ENCODE peak calls at places on chromosomes 5 and 9, in seven cellular contexts. One of them, this sample, is unnamed.

GRCh38 chr5:83720805-83721431 is at the start of gene HAPLN1:
- DNase-seq in NT2/D1: no peak
- DNase-seq in HCT116: no peak
- DNase-seq in HepG2: no peak
- DNase-seq in GM12878: no peak
- DNase-seq in H1: no peak
- DNase-seq in K562: no peak
- DNase-seq in this sample: no peak

GRCh38 chr5:31459594-31459993 is 72.3 kb downstream of the DROSHA start:
- DNase-seq in NT2/D1: no peak
- DNase-seq in HepG2: no peak
- DNase-seq in GM12878: no peak
- DNase-seq in H1: no peak
- DNase-seq in K562: no peak
- DNase-seq in HCT116: no peak
- DNase-seq in this sample: no peak

GRCh38 chr9:136086951-136087740 is 7.9 kb downstream of the NACC2 start:
- DNase-seq in GM12878: no peak
- DNase-seq in K562: no peak
- DNase-seq in HCT116: no peak
- DNase-seq in HepG2: no peak
- DNase-seq in H1: no peak
- DNase-seq in NT2/D1: no peak
- DNase-seq in this sample: peak; percentile 28

GRCh38 chr5:103041071-103041676 is 78.8 kb downstream of the GIN1 start:
- DNase-seq in GM12878: no peak
- DNase-seq in HepG2: peak; percentile 20
- DNase-seq in K562: no peak
- DNase-seq in H1: no peak
- DNase-seq in HCT116: peak; percentile 49
- DNase-seq in NT2/D1: no peak
- DNase-seq in this sample: peak; percentile 48

GRCh38 chr9:105912868-105913516 is 218.7 kb downstream of the TMEM38B start:
- DNase-seq in H1: no peak
- DNase-seq in HCT116: peak; percentile 53
- DNase-seq in GM12878: no peak
- DNase-seq in HepG2: no peak
- DNase-seq in NT2/D1: no peak
- DNase-seq in K562: no peak
- DNase-seq in this sample: no peak

GRCh38 chr5:156178117-156178516 is 148.8 kb upstream of the SGCD start:
- DNase-seq in NT2/D1: no peak
- DNase-seq in HepG2: no peak
- DNase-seq in GM12878: no peak
- DNase-seq in HCT116: no peak
- DNase-seq in K562: no peak
- DNase-seq in H1: no peak
- DNase-seq in this sample: no peak

GRCh38 chr9:112503170-112503569 is 16.5 kb downstream of the KIAA1958 start:
- DNase-seq in H1: no peak
- DNase-seq in NT2/D1: no peak
- DNase-seq in K562: no peak
- DNase-seq in HCT116: no peak
- DNase-seq in HepG2: no peak
- DNase-seq in GM12878: no peak
- DNase-seq in this sample: no peak

GRCh38 chr5:1844708-1845436 is 37.9 kb downstream of the IRX4 start:
- DNase-seq in H1: no peak
- DNase-seq in K562: no peak
- DNase-seq in HCT116: no peak
- DNase-seq in NT2/D1: no peak
- DNase-seq in HepG2: no peak
- DNase-seq in GM12878: no peak
- DNase-seq in this sample: no peak

GRCh38 chr5:73149540-73149939 is 23.5 kb upstream of the TMEM174 start:
- DNase-seq in GM12878: no peak
- DNase-seq in K562: peak; percentile 22
- DNase-seq in H1: no peak
- DNase-seq in HepG2: no peak
- DNase-seq in NT2/D1: no peak
- DNase-seq in HCT116: no peak
- DNase-seq in this sample: no peak

GRCh38 chr5:73152411-73153388 is 20.3 kb upstream of the TMEM174 start:
- DNase-seq in HCT116: peak; percentile 6
- DNase-seq in GM12878: no peak
- DNase-seq in H1: no peak
- DNase-seq in K562: no peak
- DNase-seq in HepG2: no peak
- DNase-seq in NT2/D1: no peak
- DNase-seq in this sample: no peak

GRCh38 chr5:73153513-73153912 is 19.5 kb upstream of the TMEM174 start:
- DNase-seq in K562: no peak
- DNase-seq in H1: no peak
- DNase-seq in GM12878: no peak
- DNase-seq in NT2/D1: no peak
- DNase-seq in HepG2: no peak
- DNase-seq in HCT116: no peak
- DNase-seq in this sample: no peak

GRCh38 chr5:73151733-73152410 is 21.1 kb upstream of the TMEM174 start:
- DNase-seq in H1: no peak
- DNase-seq in GM12878: no peak
- DNase-seq in K562: no peak
- DNase-seq in NT2/D1: no peak
- DNase-seq in HCT116: no peak
- DNase-seq in HepG2: no peak
- DNase-seq in this sample: no peak

DNA sequence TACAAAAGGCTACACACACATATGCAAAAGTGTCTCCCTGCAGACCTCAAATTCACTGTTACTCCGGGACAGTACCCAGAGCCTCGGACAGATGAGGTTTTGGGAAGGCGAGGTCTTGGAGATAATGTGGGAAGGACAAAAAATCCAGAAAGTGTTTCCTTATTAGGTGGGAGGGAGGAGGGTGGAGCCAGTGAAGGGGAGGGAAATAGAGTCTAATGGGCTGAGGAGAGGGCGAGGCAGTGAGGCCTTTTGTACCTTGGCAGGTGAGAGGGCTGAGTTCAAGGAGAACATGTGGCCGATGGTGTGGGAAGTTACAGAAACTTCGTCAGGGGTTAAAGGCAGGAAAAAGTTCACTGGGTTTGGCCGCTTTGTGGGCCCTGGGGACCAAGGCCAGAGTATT is 22.1 kb upstream of the TMEM174 start:
- DNase-seq in HepG2: no peak
- DNase-seq in HCT116: no peak
- DNase-seq in NT2/D1: no peak
- DNase-seq in GM12878: no peak
- DNase-seq in H1: no peak
- DNase-seq in K562: no peak
- DNase-seq in this sample: no peak
- TF ChIP-seq YY1 in HepG2: no peak
- TF ChIP-seq YY1 in HCT116: no peak
- TF ChIP-seq YY1 in NT2/D1: no peak
- TF ChIP-seq YY1 in GM12878: no peak
- TF ChIP-seq YY1 in H1: no peak
- TF ChIP-seq YY1 in K562: no peak
- TF ChIP-seq YY1 in this sample: no peak

DNA sequence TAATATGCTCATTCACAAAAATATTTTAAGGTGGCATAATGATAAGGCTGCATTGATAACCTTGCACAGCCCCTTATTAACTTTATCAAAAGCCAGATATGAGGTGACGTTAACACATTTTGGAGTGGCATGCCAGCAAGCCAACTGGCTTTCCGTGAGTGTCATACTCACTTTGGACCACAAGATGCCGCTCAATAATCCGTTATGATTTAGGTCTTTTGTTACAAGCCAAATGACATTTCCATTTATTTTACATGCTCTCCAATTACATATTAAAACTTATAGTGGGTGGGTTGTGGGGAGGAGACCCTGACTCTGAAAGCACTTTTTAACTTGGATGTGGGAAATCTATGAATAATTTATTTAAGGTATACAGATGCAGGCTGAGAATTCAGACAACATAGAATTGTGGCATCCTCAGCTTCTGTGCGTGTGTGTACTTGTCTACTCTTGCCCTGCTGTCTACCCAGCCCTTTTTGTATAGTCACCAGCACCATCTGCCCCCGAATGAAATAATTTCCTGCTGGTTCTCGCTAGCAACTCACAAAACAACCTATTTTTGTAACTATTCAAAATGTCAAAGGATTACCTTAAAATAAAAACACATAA is 305.1 kb downstream of the PSAT1 start:
- DNase-seq in HepG2: peak; percentile 12
- DNase-seq in K562: peak; percentile 7
- DNase-seq in HCT116: peak; percentile 22
- DNase-seq in H1: no peak
- DNase-seq in NT2/D1: peak; percentile 38
- DNase-seq in GM12878: no peak
- DNase-seq in this sample: peak; percentile 30
- TF ChIP-seq YY1 in HepG2: no peak
- TF ChIP-seq YY1 in K562: no peak
- TF ChIP-seq YY1 in HCT116: no peak
- TF ChIP-seq YY1 in H1: no peak
- TF ChIP-seq YY1 in NT2/D1: no peak
- TF ChIP-seq YY1 in GM12878: no peak
- TF ChIP-seq YY1 in this sample: no peak

GRCh38 chr9:37395663-37396062 is 26.8 kb upstream of the GRHPR start:
- DNase-seq in HCT116: no peak
- DNase-seq in GM12878: no peak
- DNase-seq in HepG2: no peak
- DNase-seq in NT2/D1: no peak
- DNase-seq in K562: no peak
- DNase-seq in H1: no peak
- DNase-seq in this sample: no peak

GRCh38 chr9:37392272-37392671 is 30.2 kb upstream of the GRHPR start:
- DNase-seq in GM12878: no peak
- DNase-seq in HepG2: no peak
- DNase-seq in K562: peak; percentile 68
- DNase-seq in HCT116: no peak
- DNase-seq in NT2/D1: no peak
- DNase-seq in H1: no peak
- DNase-seq in this sample: no peak

GRCh38 chr9:37399336-37399735 is 23.2 kb upstream of the GRHPR start:
- DNase-seq in HCT116: no peak
- DNase-seq in K562: no peak
- DNase-seq in GM12878: no peak
- DNase-seq in NT2/D1: no peak
- DNase-seq in H1: no peak
- DNase-seq in HepG2: no peak
- DNase-seq in this sample: no peak

GRCh38 chr9:37398464-37399025 is 24.0 kb upstream of the GRHPR start:
- DNase-seq in K562: no peak
- DNase-seq in HCT116: no peak
- DNase-seq in NT2/D1: no peak
- DNase-seq in H1: no peak
- DNase-seq in GM12878: no peak
- DNase-seq in HepG2: no peak
- DNase-seq in this sample: no peak

DNA sequence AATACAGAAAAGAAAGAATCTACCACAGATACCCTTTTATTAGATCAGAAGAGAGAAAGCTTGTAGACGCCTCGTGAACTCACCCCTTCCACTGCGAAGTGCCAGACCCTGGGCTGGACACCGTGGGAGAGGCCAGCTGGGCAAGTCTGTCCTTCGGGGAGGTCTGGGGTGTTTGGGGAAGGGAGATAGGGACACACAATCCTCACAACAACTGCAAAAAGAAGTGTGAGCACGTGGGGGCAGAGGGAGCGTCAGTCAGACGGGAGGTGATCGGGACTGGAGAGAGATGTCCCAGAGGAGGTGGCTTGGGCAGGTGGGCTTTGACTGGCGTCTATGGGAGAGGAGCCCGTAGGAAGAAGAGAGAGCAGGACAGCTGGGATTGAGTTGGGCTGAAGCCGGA is 27.3 kb upstream of the GRHPR start:
- DNase-seq in HCT116: no peak
- DNase-seq in K562: no peak
- DNase-seq in H1: no peak
- DNase-seq in HepG2: no peak
- DNase-seq in GM12878: no peak
- DNase-seq in NT2/D1: no peak
- DNase-seq in this sample: no peak
- TF ChIP-seq YY1 in HCT116: no peak
- TF ChIP-seq YY1 in K562: no peak
- TF ChIP-seq YY1 in H1: no peak
- TF ChIP-seq YY1 in HepG2: no peak
- TF ChIP-seq YY1 in GM12878: no peak
- TF ChIP-seq YY1 in NT2/D1: no peak
- TF ChIP-seq YY1 in this sample: no peak

GRCh38 chr9:121736147-121736721 is 84.8 kb downstream of the DAB2IP start:
- DNase-seq in GM12878: no peak
- DNase-seq in NT2/D1: peak; percentile 43
- DNase-seq in HCT116: no peak
- DNase-seq in H1: no peak
- DNase-seq in HepG2: no peak
- DNase-seq in K562: peak; percentile 23
- DNase-seq in this sample: no peak

GRCh38 chr9:121736964-121737462 is 85.6 kb downstream of the DAB2IP start:
- DNase-seq in H1: no peak
- DNase-seq in GM12878: no peak
- DNase-seq in K562: peak; percentile 68
- DNase-seq in HCT116: no peak
- DNase-seq in HepG2: peak; percentile 78
- DNase-seq in NT2/D1: no peak
- DNase-seq in this sample: peak; percentile 60

GRCh38 chr9:121735792-121736130 is 84.3 kb downstream of the DAB2IP start:
- DNase-seq in GM12878: no peak
- DNase-seq in H1: no peak
- DNase-seq in HCT116: no peak
- DNase-seq in K562: no peak
- DNase-seq in NT2/D1: no peak
- DNase-seq in HepG2: no peak
- DNase-seq in this sample: no peak

GRCh38 chr9:121734465-121734864 is 83.0 kb downstream of the DAB2IP start:
- DNase-seq in HepG2: no peak
- DNase-seq in K562: no peak
- DNase-seq in NT2/D1: no peak
- DNase-seq in H1: no peak
- DNase-seq in HCT116: no peak
- DNase-seq in GM12878: no peak
- DNase-seq in this sample: no peak

DNA sequence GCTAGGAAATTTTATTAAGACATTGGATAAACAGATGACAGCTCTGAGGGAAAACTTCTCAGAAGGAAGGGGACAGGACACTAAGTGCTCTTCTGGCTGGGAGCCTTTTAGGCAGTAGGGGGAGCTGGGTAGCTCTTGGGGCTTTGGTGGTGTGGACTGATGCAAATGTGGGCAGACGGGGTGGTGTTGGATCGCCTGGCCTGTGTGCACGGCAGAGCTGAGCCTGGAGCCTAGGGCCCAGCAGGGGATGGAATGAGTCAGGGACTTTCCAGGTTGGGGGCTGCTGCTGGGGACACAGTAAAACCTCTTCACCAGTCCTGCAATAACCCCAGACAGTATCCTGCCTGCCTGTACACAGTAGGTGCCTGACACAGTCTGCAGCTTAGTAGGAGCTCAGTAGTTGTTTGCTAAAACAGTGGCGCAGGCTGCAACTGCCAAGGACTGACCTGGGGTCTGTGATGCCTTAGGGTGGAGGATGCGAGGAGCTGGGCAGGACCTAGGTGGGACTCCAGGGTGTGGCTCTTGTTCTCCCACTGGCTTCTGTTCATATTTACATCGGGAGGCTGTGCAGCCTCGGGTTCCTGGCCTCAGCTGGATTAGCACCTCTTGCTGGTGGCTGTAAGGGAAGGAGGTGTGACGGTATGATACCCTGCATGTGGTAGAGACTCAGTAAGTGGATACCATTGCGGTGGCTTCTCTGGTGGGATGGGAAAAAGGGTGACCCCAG is 83.8 kb downstream of the DAB2IP start:
- DNase-seq in K562: peak; percentile 30
- DNase-seq in HCT116: no peak
- DNase-seq in GM12878: no peak
- DNase-seq in NT2/D1: peak; percentile 85
- DNase-seq in H1: peak; percentile 71
- DNase-seq in HepG2: peak; percentile 62
- DNase-seq in this sample: no peak
- TF ChIP-seq YY1 in K562: no peak
- TF ChIP-seq YY1 in HCT116: no peak
- TF ChIP-seq YY1 in GM12878: no peak
- TF ChIP-seq YY1 in NT2/D1: no peak
- TF ChIP-seq YY1 in H1: no peak
- TF ChIP-seq YY1 in HepG2: no peak
- TF ChIP-seq YY1 in this sample: no peak

This sample was measured in SK-N-SH.